ENCODE peak calls at places on chromosomes 11 and 22, in seven cellular contexts. A, H, Q, X, J, G and Z are unnamed samples.

GRCh38 chr11:118634435-118635236 is 27.2 kb downstream of the PHLDB1 start:
- ATAC-seq in A (peak), H (peak), Q (peak), X (peak), J (peak), G (no peak), Z (no peak)

GRCh38 chr11:88357323-88358039 is 19.9 kb upstream of the CTSC start:
- ATAC-seq in A (peak), H (peak), Q (peak), X (peak), J (peak), G (peak), Z (peak)

GRCh38 chr22:35612903-35613302 is 4.2 kb downstream of the MB start:
- ATAC-seq in A (no peak), H (no peak), Q (no peak), X (no peak), J (no peak), G (no peak), Z (no peak)

GRCh38 chr22:33829549-33830280 is 90.6 kb downstream of the LARGE1 start:
- ATAC-seq in A (no peak), H (no peak), Q (no peak), X (no peak), J (no peak), G (no peak), Z (no peak)

GRCh38 chr11:125262825-125263218 is 98.3 kb downstream of the PKNOX2 start:
- ATAC-seq in A (no peak), H (no peak), Q (peak), X (no peak), J (peak), G (no peak), Z (no peak)

GRCh38 chr11:27209562-27210005 is 153.4 kb downstream of the CCDC34 start:
- ATAC-seq in A (peak), H (no peak), Q (peak), X (peak), J (peak), G (peak), Z (peak)

GRCh38 chr11:24593332-24593731 is 96.5 kb downstream of the LUZP2 start:
- ATAC-seq in A (no peak), H (no peak), Q (no peak), X (no peak), J (no peak), G (no peak), Z (no peak)

GRCh38 chr11:64591257-64592233 is 525 bp downstream of the SLC22A12 start:
- ATAC-seq in A (no peak), H (no peak), Q (no peak), X (no peak), J (no peak), G (peak), Z (no peak)

GRCh38 chr11:130877532-130877931 is 38.7 kb downstream of the SNX19 start:
- ATAC-seq in A (no peak), H (no peak), Q (peak), X (no peak), J (peak), G (no peak), Z (no peak)

GRCh38 chr22:20976291-20976877 is 5.7 kb upstream of the LZTR1 start:
- ATAC-seq in A (no peak), H (no peak), Q (no peak), X (no peak), J (no peak), G (no peak), Z (no peak)